ENCODE peak calls at places on chromosomes 11 and 22, in nine cellular contexts. W, V, E, O, K, I, D, S and Z are unnamed samples.
A peak's percentile ranks its signal among the peaks of the same experiment; 100 is the strongest.

GRCh38 chr11:119717839-119718534 is 11.0 kb downstream of the NECTIN1 start:
- DNase-seq in W (no peak), V (no peak), E (no peak), O (no peak), K (no peak), I (no peak), D (peak; percentile 53), S (no peak), Z (no peak)

GRCh38 chr11:66566221-66566620 is 2.2 kb downstream of the CTSF start:
- DNase-seq in W (no peak), V (no peak), E (no peak), O (no peak), K (no peak), I (no peak), D (no peak), S (no peak), Z (no peak)

GRCh38 chr11:44825058-44825795 is 98.5 kb downstream of the TSPAN18 start:
- DNase-seq in W (no peak), V (no peak), E (no peak), O (no peak), K (no peak), I (no peak), D (no peak), S (no peak), Z (no peak)

GRCh38 chr22:47175151-47175760 is 412.8 kb downstream of the TBC1D22A start:
- DNase-seq in W (no peak), V (peak; percentile 93), E (no peak), O (no peak), K (no peak), I (no peak), D (no peak), S (no peak), Z (no peak)

GRCh38 chr22:21455334-21456089 is 11.7 kb upstream of the TMEM191C start:
- DNase-seq in W (no peak), V (no peak), E (no peak), O (no peak), K (no peak), I (no peak), D (no peak), S (no peak), Z (no peak)

GRCh38 chr11:25899761-25900160 is 432.2 kb upstream of the ANO3 start:
- DNase-seq in W (no peak), V (no peak), E (no peak), O (no peak), K (no peak), I (no peak), D (no peak), S (no peak), Z (no peak)

GRCh38 chr22:27990879-27991278 is 71.8 kb upstream of the PITPNB start:
- DNase-seq in W (peak; percentile 81), V (peak; percentile 49), E (no peak), O (no peak), K (peak; percentile 32), I (no peak), D (peak; percentile 42), S (no peak), Z (no peak)

GRCh38 chr22:22918297-22918965 is 30.8 kb downstream of the IGLL5 start:
- DNase-seq in W (no peak), V (no peak), E (no peak), O (no peak), K (no peak), I (no peak), D (no peak), S (no peak), Z (no peak)

GRCh38 chr11:129815596-129816461 is at the start of gene TMEM45B:
- DNase-seq in W (no peak), V (no peak), E (peak; percentile 41), O (peak; percentile 20), K (peak; percentile 64), I (peak; percentile 52), D (no peak), S (no peak), Z (no peak)

GRCh38 chr11:28393348-28393747 is 285.2 kb downstream of the METTL15 start:
- DNase-seq in W (peak; percentile 42), V (no peak), E (no peak), O (no peak), K (no peak), I (no peak), D (no peak), S (no peak), Z (no peak)

GRCh38 chr11:123939317-123939716 is at the start of gene OR4D5:
- DNase-seq in W (no peak), V (no peak), E (no peak), O (no peak), K (no peak), I (no peak), D (no peak), S (no peak), Z (no peak)

GRCh38 chr11:120807414-120808150 is 216.3 kb upstream of the TBCEL start:
- DNase-seq in W (no peak), V (peak; percentile 87), E (no peak), O (no peak), K (no peak), I (no peak), D (peak; percentile 95), S (peak; percentile 83), Z (peak; percentile 97)

GRCh38 chr22:35835998-35836691 is 118.5 kb downstream of the APOL5 start:
- DNase-seq in W (peak; percentile 43), V (peak; percentile 89), E (no peak), O (no peak), K (no peak), I (peak; percentile 91), D (peak; percentile 86), S (peak; percentile 85), Z (peak; percentile 82)

GRCh38 chr22:42931421-42932196 is 74.5 kb upstream of the ARFGAP3 start:
- DNase-seq in W (no peak), V (no peak), E (no peak), O (no peak), K (no peak), I (no peak), D (no peak), S (no peak), Z (no peak)